ENCODE peak calls at places on chromosomes 7 and 10, in nine cellular contexts. U is choroid plexus epithelial cell, O is psoas muscle, K is endothelial cell of umbilical vein, W is thoracic aorta, S is AG04450, P is AG09309, A is fibroblast of mammary gland, Y is lower lobe of right lung. E is an unnamed sample.

GRCh38 chr7:131959106-131959812 is 402.8 kb upstream of the PODXL start:
- DNase-seq in Y (no peak), S (no peak), P (no peak), W (no peak), U (no peak), A (peak), O (peak), K (no peak), E (no peak)

GRCh38 chr7:104137971-104138370 is 69.8 kb downstream of the ORC5 start:
- DNase-seq in U (peak), S (peak), Y (no peak), A (peak), O (no peak), K (peak), P (peak), W (no peak), E (peak)

GRCh38 chr7:36971515-36972139 is 247.3 kb upstream of the AOAH start:
- DNase-seq in U (no peak), A (no peak), O (no peak), K (no peak), W (no peak), P (no peak), S (no peak), Y (no peak), E (no peak)

GRCh38 chr10:4151466-4151865 is 366.5 kb upstream of the KLF6 start:
- DNase-seq in A (no peak), S (no peak), W (no peak), K (no peak), O (no peak), Y (no peak), P (no peak), U (peak), E (no peak)

GRCh38 chr7:5636914-5637313 is 144.5 kb downstream of the RNF216 start:
- DNase-seq in O (peak), W (peak), K (peak), S (peak), Y (no peak), U (peak), P (peak), A (peak), E (peak)

GRCh38 chr7:55177068-55177530 is 158.3 kb downstream of the EGFR start:
- DNase-seq in W (no peak), U (no peak), S (no peak), A (no peak), K (no peak), Y (no peak), O (peak), P (no peak), E (no peak)

GRCh38 chr10:88986549-88987242 is 3.9 kb upstream of the FAS start:
- DNase-seq in W (no peak), U (peak), P (no peak), Y (no peak), S (no peak), A (peak), K (peak), O (no peak), E (no peak)

GRCh38 chr10:119483001-119483400 is 59.5 kb downstream of the RGS10 start:
- DNase-seq in S (no peak), A (no peak), P (no peak), W (no peak), O (no peak), K (no peak), Y (no peak), U (no peak), E (no peak)

GRCh38 chr7:94701555-94701973 is 45.6 kb upstream of the SGCE start:
- DNase-seq in K (peak), P (no peak), A (no peak), Y (no peak), S (no peak), O (no peak), U (peak), W (no peak), E (peak)

GRCh38 chr10:35135861-35136260 is 9.2 kb downstream of the CREM start:
- DNase-seq in W (no peak), U (peak), A (no peak), K (no peak), O (no peak), P (no peak), S (no peak), Y (no peak), E (no peak)
- H3K4me3 ChIP-seq in W (no peak), U (no peak), A (no peak), K (no peak), O (no peak), P (no peak), S (no peak), Y (no peak), E (no peak)

GRCh38 chr7:77406421-77406820 is 9.7 kb downstream of the GSAP start:
- DNase-seq in W (no peak), K (no peak), A (no peak), O (no peak), P (no peak), S (no peak), U (no peak), Y (no peak), E (no peak)

GRCh38 chr7:77413128-77413527 is 3.0 kb downstream of the GSAP start:
- DNase-seq in O (no peak), K (no peak), S (no peak), U (no peak), Y (no peak), P (no peak), W (no peak), A (no peak), E (no peak)

GRCh38 chr7:77407906-77408305 is 8.2 kb downstream of the GSAP start:
- DNase-seq in U (no peak), A (no peak), K (no peak), S (no peak), O (no peak), P (no peak), Y (no peak), W (no peak), E (no peak)

GRCh38 chr7:77409005-77409738 is 7.0 kb downstream of the GSAP start:
- DNase-seq in K (peak), P (no peak), S (no peak), A (peak), Y (no peak), W (no peak), U (peak), O (no peak), E (no peak)

GRCh38 chr7:77409739-77410545 is 6.2 kb downstream of the GSAP start:
- DNase-seq in P (peak), O (no peak), K (no peak), A (peak), S (peak), Y (no peak), W (no peak), U (peak), E (peak)
- H3K4me3 ChIP-seq in P (no peak), O (no peak), K (no peak), A (no peak), S (no peak), Y (no peak), W (no peak), U (no peak), E (no peak)

DNA sequence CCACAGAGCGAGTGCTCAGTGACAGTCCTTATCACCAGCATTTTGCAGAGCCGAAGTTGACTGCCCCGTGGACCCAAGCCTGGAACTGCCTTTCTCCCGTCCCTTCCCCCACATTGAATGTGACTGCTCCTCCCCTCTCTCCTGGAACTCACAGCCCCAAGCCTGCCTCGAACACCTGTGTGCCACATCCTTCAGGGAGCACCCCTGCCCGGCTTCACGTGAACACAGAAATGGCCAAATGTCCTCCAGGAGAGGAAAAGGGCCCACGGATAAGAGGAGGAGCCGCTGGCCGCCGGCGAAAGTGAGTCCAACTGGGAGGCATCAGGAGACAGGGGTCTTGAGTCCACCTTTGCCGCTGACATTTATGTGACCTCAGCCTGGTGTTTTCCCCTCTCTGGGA is 16.2 kb downstream of the STX1A start:
- DNase-seq in O (no peak), A (no peak), Y (no peak), U (no peak), K (no peak), S (no peak), W (no peak), P (no peak), E (no peak)
- H3K4me3 ChIP-seq in O (no peak), A (no peak), Y (no peak), U (no peak), K (no peak), S (no peak), W (no peak), P (no peak), E (no peak)

GRCh38 chr7:102065226-102065625 is 221.4 kb upstream of the SH2B2 start:
- DNase-seq in K (no peak), W (no peak), S (no peak), A (no peak), P (no peak), U (no peak), O (no peak), Y (no peak), E (no peak)

GRCh38 chr7:102066476-102066875 is 220.2 kb upstream of the SH2B2 start:
- DNase-seq in W (no peak), U (no peak), P (no peak), A (no peak), O (no peak), K (no peak), Y (no peak), S (no peak), E (no peak)

GRCh38 chr7:102069913-102070629 is 216.6 kb upstream of the SH2B2 start:
- DNase-seq in A (no peak), S (no peak), P (no peak), Y (no peak), U (no peak), O (no peak), W (no peak), K (no peak), E (no peak)

GRCh38 chr7:102072003-102072402 is 214.7 kb upstream of the SH2B2 start:
- DNase-seq in A (no peak), Y (no peak), S (no peak), W (no peak), K (no peak), O (no peak), P (no peak), U (no peak), E (no peak)

DNA sequence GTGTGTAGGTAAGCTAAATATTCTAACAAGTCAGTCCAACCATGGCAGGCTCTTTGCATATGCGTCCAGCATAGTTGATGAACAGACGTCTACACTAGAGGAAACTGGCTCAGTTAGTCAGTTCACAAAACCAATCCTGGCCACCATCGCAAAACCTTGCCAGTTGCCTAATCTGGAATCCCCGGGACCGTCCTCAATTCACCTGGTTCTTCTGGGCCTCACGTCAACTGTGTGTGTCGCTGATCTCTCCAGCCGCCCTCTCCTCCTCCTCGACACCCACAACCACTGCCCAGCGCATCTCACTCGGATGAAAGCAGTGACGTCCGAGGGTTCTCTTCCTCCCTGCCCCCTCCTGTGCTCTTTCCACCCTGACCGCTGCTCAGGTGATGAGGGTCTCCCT is 217.8 kb upstream of the SH2B2 start:
- DNase-seq in O (no peak), S (no peak), U (no peak), Y (no peak), K (no peak), P (no peak), A (no peak), W (no peak), E (no peak)
- H3K4me3 ChIP-seq in O (no peak), S (no peak), U (no peak), Y (no peak), K (no peak), P (no peak), A (no peak), W (no peak), E (no peak)

E was measured in AG04449.